ENCODE peak calls at places on chromosomes 13 and 19, in four cellular contexts. N is AG09319; F is MM.1S; P is CD4-positive, alpha-beta T cell. B is an unnamed sample.

GRCh38 chr19:52967772-52968171 is 5.1 kb upstream of the ZNF816 start:
- DNase-seq in N (no peak), F (no peak), P (no peak), B (no peak)

GRCh38 chr13:29892149-29892548 is 41.7 kb upstream of the UBL3 start:
- DNase-seq in N (no peak), F (no peak), P (no peak), B (no peak)

GRCh38 chr13:64633948-64634347 is 2596.2 kb downstream of the PCDH9 start:
- DNase-seq in N (no peak), F (peak), P (no peak), B (no peak)

GRCh38 chr13:46295531-46296464 is 84.1 kb downstream of the LRRC63 start:
- DNase-seq in N (peak), F (no peak), P (peak), B (peak)

GRCh38 chr13:103188688-103189326 is 122.6 kb upstream of the SLC10A2 start:
- DNase-seq in N (no peak), F (peak), P (no peak), B (peak)

GRCh38 chr13:30615851-30616311 is 1.8 kb upstream of the USPL1 start:
- DNase-seq in N (no peak), F (peak), P (no peak), B (peak)

GRCh38 chr13:77699059-77699680 is 1.7 kb downstream of the SLAIN1 start:
- DNase-seq in N (no peak), F (no peak), P (no peak), B (no peak)

GRCh38 chr19:3310280-3310679 is 56.1 kb upstream of the NFIC start:
- DNase-seq in N (no peak), F (no peak), P (no peak), B (no peak)

GRCh38 chr13:44583126-44583525 is 7.0 kb upstream of the TSC22D1 start:
- DNase-seq in N (no peak), F (no peak), P (no peak), B (no peak)

GRCh38 chr19:17836530-17836929 is 11.3 kb downstream of the JAK3 start:
- DNase-seq in N (no peak), F (no peak), P (no peak), B (no peak)

GRCh38 chr19:5031231-5032100 is 62.6 kb downstream of the KDM4B start:
- DNase-seq in N (peak), F (peak), P (peak), B (peak)

GRCh38 chr13:20231839-20232555 is at the start of gene GJB6:
- DNase-seq in N (no peak), F (no peak), P (peak), B (no peak)

GRCh38 chr13:31538067-31539042 is 201.0 kb upstream of the RXFP2 start:
- DNase-seq in N (no peak), F (no peak), P (no peak), B (peak)

GRCh38 chr13:97257800-97258799 is 36.0 kb downstream of the MBNL2 start:
- DNase-seq in N (peak), F (peak), P (no peak), B (peak)

GRCh38 chr19:34310494-34310981 is 54.5 kb upstream of the GPI start:
- DNase-seq in N (no peak), F (no peak), P (no peak), B (no peak)

GRCh38 chr19:52748336-52748950 is 13.6 kb upstream of the ZNF611 start:
- DNase-seq in N (peak), F (no peak), P (no peak), B (peak)

GRCh38 chr19:2282062-2282861 is at the start of gene PEAK3:
- DNase-seq in N (no peak), F (no peak), P (no peak), B (no peak)

GRCh38 chr13:47175172-47175806 is 278.4 kb upstream of the HTR2A start:
- DNase-seq in N (peak), F (no peak), P (no peak), B (peak)

GRCh38 chr13:109704771-109705628 is 81.4 kb downstream of the IRS2 start:
- DNase-seq in N (no peak), F (no peak), P (no peak), B (peak)

GRCh38 chr19:29694669-29695627 is 20.1 kb downstream of the C19orf12 start:
- DNase-seq in N (peak), F (peak), P (peak), B (peak)

GRCh38 chr19:19461671-19462622 is 53.4 kb downstream of the TSSK6 start:
- DNase-seq in N (no peak), F (no peak), P (no peak), B (no peak)

GRCh38 chr13:98239156-98240076 is 62.3 kb upstream of the RNF113B start:
- DNase-seq in N (no peak), F (no peak), P (no peak), B (no peak)

GRCh38 chr19:50500060-50500752 is 10.8 kb downstream of the JOSD2 start:
- DNase-seq in N (no peak), F (no peak), P (no peak), B (no peak)

GRCh38 chr13:52830946-52831345 is 17.5 kb downstream of the PCDH8 start:
- DNase-seq in N (no peak), F (no peak), P (no peak), B (peak)

GRCh38 chr19:3034194-3034844 is 5.2 kb upstream of the TLE2 start:
- DNase-seq in N (no peak), F (no peak), P (no peak), B (no peak)

GRCh38 chr13:39505151-39505550 is 97.8 kb downstream of the LHFPL6 start:
- DNase-seq in N (no peak), F (no peak), P (no peak), B (no peak)

GRCh38 chr13:46648166-46648607 is 95.2 kb downstream of the LRCH1 start:
- DNase-seq in N (no peak), F (peak), P (no peak), B (peak)

GRCh38 chr13:114148521-114148855 is 16.1 kb upstream of the RASA3 start:
- DNase-seq in N (no peak), F (peak), P (peak), B (no peak)

GRCh38 chr19:49512970-49513745 is 697 bp downstream of the FCGRT start:
- DNase-seq in N (no peak), F (no peak), P (no peak), B (no peak)

GRCh38 chr13:109941221-109941620 is 154.8 kb upstream of the IRS2 start:
- DNase-seq in N (no peak), F (no peak), P (no peak), B (no peak)

GRCh38 chr19:16893686-16893990 is 4.8 kb downstream of the F2RL3 start:
- DNase-seq in N (no peak), F (no peak), P (no peak), B (no peak)

GRCh38 chr13:101140087-101140770 is 276.1 kb downstream of the NALCN start:
- DNase-seq in N (no peak), F (no peak), P (no peak), B (no peak)

GRCh38 chr13:40345654-40346372 is 320.6 kb downstream of the FOXO1 start:
- DNase-seq in N (no peak), F (no peak), P (no peak), B (no peak)

GRCh38 chr13:49517461-49517860 is 21.7 kb downstream of the PHF11 start:
- DNase-seq in N (no peak), F (no peak), P (no peak), B (no peak)

GRCh38 chr13:36275190-36276002 is 22.2 kb downstream of the CCDC169 start:
- DNase-seq in N (peak), F (peak), P (no peak), B (peak)

GRCh38 chr13:96998071-96998470 is 3.8 kb upstream of the OXGR1 start:
- DNase-seq in N (no peak), F (no peak), P (no peak), B (no peak)

GRCh38 chr19:46890423-46891170 is 29.8 kb downstream of the ARHGAP35 start:
- DNase-seq in N (peak), F (no peak), P (no peak), B (peak)
- TF ChIP-seq CTCF in N (peak), F (no peak), P (no peak), B (no peak)

DNA sequence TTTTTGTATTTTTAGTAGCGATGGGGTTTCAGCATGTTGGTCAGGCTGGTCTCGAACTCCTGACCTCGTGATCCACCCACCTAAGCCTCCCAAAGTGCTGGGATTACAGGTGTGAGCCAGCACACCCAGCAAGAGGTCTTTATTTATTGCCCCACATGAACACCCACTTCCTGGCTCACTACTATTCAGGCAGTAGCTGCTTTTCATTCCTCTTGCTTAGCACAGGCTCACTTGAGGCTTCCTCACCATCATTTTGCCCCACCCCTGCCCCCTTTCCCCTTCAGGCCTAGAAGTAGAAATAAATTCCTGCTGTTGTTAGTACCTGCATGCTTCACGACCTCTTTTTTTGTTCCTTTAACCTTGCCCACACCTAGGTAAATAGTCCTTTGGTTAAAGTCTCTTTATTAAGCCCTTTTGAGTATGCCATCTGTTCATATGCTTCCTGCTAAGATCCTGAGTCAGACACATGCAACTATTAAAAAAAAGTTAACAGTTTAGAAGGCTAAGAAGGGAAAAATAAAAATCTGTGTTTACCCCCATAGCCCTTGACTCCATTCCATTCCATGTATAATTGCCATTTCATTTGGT is 33.5 kb upstream of the ITM2B start:
- DNase-seq in N (no peak), F (no peak), P (no peak), B (no peak)
- TF ChIP-seq CTCF in N (no peak), F (no peak), P (no peak), B (no peak)

GRCh38 chr19:42313096-42313839 is at the start of gene TMEM145:
- DNase-seq in N (no peak), F (peak), P (no peak), B (peak)
- TF ChIP-seq CTCF in N (no peak), F (peak), P (no peak), B (peak)

GRCh38 chr19:40284501-40285352 is at the start of gene AKT2:
- DNase-seq in N (no peak), F (peak), P (peak), B (no peak)
- TF ChIP-seq CTCF in N (no peak), F (no peak), P (no peak), B (no peak)

DNA sequence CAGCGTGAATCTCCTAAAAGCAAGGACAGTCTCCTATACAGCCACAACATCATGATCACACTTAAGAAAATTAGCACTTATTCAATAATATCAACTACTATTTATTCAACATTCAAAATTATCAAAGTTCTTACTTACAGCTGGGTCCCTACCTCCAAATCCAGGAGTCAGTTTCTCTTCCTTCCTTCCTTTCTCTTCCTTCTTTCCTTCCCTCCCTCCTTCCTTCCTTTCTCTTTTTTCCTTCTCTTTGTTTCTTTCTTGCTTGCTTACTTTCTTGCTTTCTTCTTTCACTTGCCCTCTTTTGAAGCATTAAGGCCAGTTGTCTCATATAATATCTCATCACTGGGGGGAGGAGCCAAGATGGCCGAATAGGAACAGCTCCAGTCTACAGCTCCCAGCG is 107.6 kb downstream of the DCT start:
- DNase-seq in N (no peak), F (no peak), P (no peak), B (no peak)
- TF ChIP-seq CTCF in N (no peak), F (no peak), P (no peak), B (no peak)

DNA sequence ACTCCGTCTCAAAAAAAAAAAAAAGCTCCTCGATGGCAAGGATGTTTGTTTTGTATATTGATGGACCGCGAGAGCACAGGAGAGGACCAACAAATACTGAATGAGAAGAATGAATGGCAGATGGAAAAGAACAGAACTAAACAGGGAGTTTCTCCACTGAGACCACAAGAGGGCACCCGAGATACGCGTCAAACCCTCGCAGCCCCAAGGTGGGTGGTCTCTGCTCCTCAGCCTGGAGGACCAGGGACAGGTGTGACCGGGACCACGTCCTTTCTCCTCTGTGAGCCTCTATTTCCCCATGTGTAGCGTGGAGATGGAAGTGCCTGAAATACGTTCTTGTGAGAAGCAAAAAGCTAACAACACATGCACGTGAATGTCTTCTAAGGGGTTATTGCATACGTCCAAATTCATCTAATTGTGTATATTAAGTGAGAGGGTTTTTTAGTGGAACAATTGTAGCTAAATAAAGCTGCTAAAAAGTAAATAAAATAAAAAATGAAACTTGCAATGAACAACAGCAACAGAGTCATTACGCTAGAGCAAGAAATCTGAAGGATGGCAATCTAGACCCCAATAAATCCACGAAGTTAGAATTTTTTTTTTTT is 8.3 kb upstream of the CDC42EP5 start:
- DNase-seq in N (no peak), F (peak), P (no peak), B (peak)
- TF ChIP-seq CTCF in N (peak), F (peak), P (peak), B (peak)

DNA sequence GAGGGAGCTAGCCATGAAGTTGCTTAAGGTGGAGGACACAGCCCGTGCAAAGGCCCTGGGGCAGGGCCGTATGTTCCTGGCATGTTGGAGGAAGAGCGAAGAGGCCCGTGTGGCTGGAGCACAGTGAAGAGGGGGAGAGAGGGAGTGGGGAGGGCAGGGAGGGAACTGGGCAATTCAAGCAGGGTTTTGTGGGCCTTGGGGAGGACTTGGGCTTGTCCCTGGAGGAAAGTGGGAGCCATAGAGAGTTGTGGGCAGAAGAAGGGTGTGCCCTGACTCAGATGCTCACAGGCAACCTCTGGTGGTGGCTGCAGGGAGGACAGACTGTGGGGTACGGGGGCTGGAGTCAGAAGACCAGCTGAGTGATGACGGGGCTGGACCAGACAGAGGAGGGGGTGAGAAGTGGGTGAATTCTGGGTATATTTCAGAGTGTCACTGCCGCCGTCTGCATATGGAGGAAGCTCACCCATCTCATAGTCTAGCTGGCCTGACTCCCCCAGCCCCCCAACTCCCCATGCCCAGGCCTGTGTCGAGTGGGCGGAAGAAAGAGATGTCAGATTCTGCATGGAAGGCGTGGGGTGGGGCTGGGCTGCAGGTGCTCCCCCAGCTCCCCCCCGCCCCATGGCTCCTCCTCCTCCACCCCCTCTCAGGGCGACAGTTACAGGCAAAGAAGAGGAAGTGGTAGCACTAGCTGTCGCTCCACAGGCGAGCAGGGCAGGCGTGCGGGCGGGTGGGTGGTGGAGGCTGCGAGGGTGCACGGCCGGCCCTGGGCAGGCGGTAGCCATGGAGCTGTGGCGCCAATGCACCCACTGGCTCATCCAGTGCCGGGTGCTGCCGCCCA is at the start of gene VAV1:
- DNase-seq in N (no peak), F (peak), P (peak), B (no peak)
- TF ChIP-seq CTCF in N (no peak), F (peak), P (no peak), B (peak)

GRCh38 chr13:95388420-95389079 is 87.3 kb upstream of the ABCC4 start:
- DNase-seq in N (no peak), F (no peak), P (no peak), B (no peak)

GRCh38 chr13:95386370-95386769 is 85.1 kb upstream of the ABCC4 start:
- DNase-seq in N (no peak), F (no peak), P (no peak), B (no peak)

GRCh38 chr13:95392597-95392996 is 91.3 kb upstream of the ABCC4 start:
- DNase-seq in N (no peak), F (no peak), P (no peak), B (no peak)

GRCh38 chr13:95391785-95392184 is 90.5 kb upstream of the ABCC4 start:
- DNase-seq in N (no peak), F (no peak), P (no peak), B (no peak)

DNA sequence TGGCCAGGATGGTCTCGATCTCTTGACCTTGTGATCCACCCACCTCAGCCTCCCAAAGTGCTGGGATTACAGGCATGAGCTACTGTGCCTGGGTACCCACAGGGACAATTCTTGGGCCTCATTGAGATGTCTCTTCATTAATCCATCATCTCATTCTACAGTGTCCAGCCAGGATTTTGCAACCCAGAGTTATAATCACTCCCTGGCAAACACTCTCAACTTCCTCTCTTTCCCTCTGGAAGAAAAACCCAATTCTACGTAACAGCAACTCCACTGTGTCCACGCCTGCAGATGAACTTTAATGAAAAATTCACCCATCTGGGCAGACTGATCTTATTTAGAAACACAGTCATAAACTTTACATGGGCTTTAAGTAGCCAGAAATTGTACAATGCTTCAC is 90.1 kb upstream of the ABCC4 start:
- DNase-seq in N (no peak), F (no peak), P (no peak), B (no peak)
- TF ChIP-seq CTCF in N (no peak), F (no peak), P (no peak), B (no peak)

GRCh38 chr19:35715355-35715809 is 2.4 kb upstream of the KMT2B start:
- DNase-seq in N (no peak), F (no peak), P (no peak), B (no peak)

GRCh38 chr19:35716985-35717664 is 678 bp upstream of the KMT2B start:
- DNase-seq in N (peak), F (peak), P (peak), B (peak)

GRCh38 chr19:35716735-35716984 is 1.1 kb upstream of the KMT2B start:
- DNase-seq in N (no peak), F (peak), P (no peak), B (no peak)

GRCh38 chr19:35714601-35715354 is 3.0 kb upstream of the KMT2B start:
- DNase-seq in N (no peak), F (no peak), P (no peak), B (no peak)

GRCh38 chr19:35715981-35716734 is 1.6 kb upstream of the KMT2B start:
- DNase-seq in N (no peak), F (peak), P (no peak), B (no peak)
- TF ChIP-seq CTCF in N (no peak), F (no peak), P (no peak), B (no peak)